ENCODE peak calls at places on chromosome 13, in six cellular contexts. J is mesenchymal stem cell; T is right lobe of liver; L is CD8-positive, alpha-beta T cell; E is HepG2; U is thoracic aorta. Y is an unnamed sample. For H3K4me1, the result is how much of the 10 kb centered on the place peaks cover.

GRCh38 chr13:50403311-50403710 is 388.1 kb downstream of the KCNRG start:
- DNase-seq in J (no peak), L (no peak), E (peak), T (no peak), U (no peak), Y (no peak)

GRCh38 chr13:98334620-98335205 is 157.6 kb upstream of the RNF113B start:
- DNase-seq in T (no peak), J (no peak), E (no peak), U (no peak), L (no peak), Y (no peak)

GRCh38 chr13:106423530-106423929 is 111.9 kb downstream of the EFNB2 start:
- DNase-seq in T (no peak), U (no peak), L (no peak), J (no peak), E (no peak), Y (no peak)

GRCh38 chr13:50344717-50345116 is 329.5 kb downstream of the KCNRG start:
- DNase-seq in J (no peak), L (no peak), E (no peak), U (no peak), T (no peak), Y (no peak)

GRCh38 chr13:29081036-29081435 is 260.9 kb downstream of the MTUS2 start:
- DNase-seq in J (peak), L (no peak), U (no peak), T (no peak), E (no peak), Y (no peak)

GRCh38 chr13:76383671-76384461 is 502.3 kb downstream of the KCTD12 start:
- DNase-seq in L (no peak), E (no peak), J (peak), T (no peak), U (no peak), Y (peak)

GRCh38 chr13:75993823-75994222 is 357.7 kb downstream of the LMO7 start:
- DNase-seq in L (no peak), T (no peak), U (no peak), E (peak), J (no peak), Y (no peak)

GRCh38 chr13:104385409-104385808 is 1319.2 kb upstream of the SLC10A2 start:
- DNase-seq in L (no peak), U (no peak), T (no peak), J (peak), E (no peak), Y (no peak)

GRCh38 chr13:99199541-99200432 is 867 bp upstream of the UBAC2 start:
- DNase-seq in U (no peak), J (peak), T (peak), E (no peak), L (no peak), Y (no peak)

GRCh38 chr13:100344544-100344943 is 244.0 kb downstream of the GGACT start:
- DNase-seq in E (no peak), T (no peak), L (no peak), J (no peak), U (no peak), Y (no peak)

GRCh38 chr13:25584975-25585374 is 213.2 kb downstream of the ATP8A2 start:
- DNase-seq in J (no peak), E (no peak), T (no peak), L (no peak), U (no peak), Y (no peak)

GRCh38 chr13:99495478-99496321 is 5.6 kb upstream of the TM9SF2 start:
- DNase-seq in U (no peak), L (no peak), T (no peak), E (peak), J (peak), Y (no peak)

GRCh38 chr13:97254809-97255208 is 32.7 kb downstream of the MBNL2 start:
- DNase-seq in J (peak), L (no peak), T (no peak), E (no peak), U (no peak), Y (no peak)
- H3K27ac ChIP-seq in J (peak), L (no peak), T (peak), E (peak), U (peak), Y (peak)

GRCh38 chr13:23750383-23751121 is 138.6 kb downstream of the MIPEP start:
- DNase-seq in E (no peak), L (no peak), T (no peak), U (no peak), J (peak), Y (no peak)
- H3K4me1 ChIP-seq in E (under half), L (under half), T (under half), U (under half), J (under half), Y (under half)

DNA sequence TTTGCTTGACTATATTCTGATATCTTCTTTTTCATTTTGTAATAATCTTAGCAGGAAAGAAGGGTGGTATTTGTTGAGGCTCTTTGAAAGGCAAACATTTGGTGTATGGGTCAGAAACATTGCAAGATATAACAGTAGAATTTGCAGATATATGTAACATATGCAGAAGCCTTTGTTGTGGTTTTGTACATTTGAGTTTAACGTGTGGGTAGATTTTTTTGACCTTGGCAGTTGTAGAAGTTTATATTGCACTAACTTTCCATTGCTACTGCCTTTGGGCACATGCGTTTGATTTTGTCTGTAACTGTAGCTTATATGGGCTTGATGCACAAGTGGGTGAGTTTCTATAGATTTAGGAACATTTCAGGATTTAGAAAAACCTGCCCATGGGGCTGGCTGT is 78.5 kb upstream of the SPRY2 start:
- DNase-seq in L (no peak), J (no peak), T (no peak), U (no peak), E (no peak), Y (no peak)
- H3K27ac ChIP-seq in L (no peak), J (no peak), T (no peak), U (no peak), E (no peak), Y (no peak)

GRCh38 chr13:47114030-47114429 is 217.2 kb upstream of the HTR2A start:
- DNase-seq in T (no peak), L (no peak), U (no peak), E (no peak), J (peak), Y (peak)
- H3K4me1 ChIP-seq in T (under half), L (under half), U (under half), E (under half), J (under half), Y (under half)

GRCh38 chr13:72541674-72542073 is 185.8 kb downstream of the MZT1 start:
- DNase-seq in J (no peak), L (no peak), T (no peak), E (no peak), U (no peak), Y (no peak)

GRCh38 chr13:72542241-72542640 is 185.2 kb downstream of the MZT1 start:
- DNase-seq in L (no peak), J (no peak), T (no peak), U (no peak), E (no peak), Y (no peak)

GRCh38 chr13:72537782-72538181 is 189.6 kb downstream of the MZT1 start:
- DNase-seq in L (no peak), E (no peak), J (no peak), T (no peak), U (no peak), Y (no peak)

GRCh38 chr13:72539925-72540324 is 187.5 kb downstream of the MZT1 start:
- DNase-seq in J (no peak), T (no peak), U (no peak), L (no peak), E (no peak), Y (no peak)

DNA sequence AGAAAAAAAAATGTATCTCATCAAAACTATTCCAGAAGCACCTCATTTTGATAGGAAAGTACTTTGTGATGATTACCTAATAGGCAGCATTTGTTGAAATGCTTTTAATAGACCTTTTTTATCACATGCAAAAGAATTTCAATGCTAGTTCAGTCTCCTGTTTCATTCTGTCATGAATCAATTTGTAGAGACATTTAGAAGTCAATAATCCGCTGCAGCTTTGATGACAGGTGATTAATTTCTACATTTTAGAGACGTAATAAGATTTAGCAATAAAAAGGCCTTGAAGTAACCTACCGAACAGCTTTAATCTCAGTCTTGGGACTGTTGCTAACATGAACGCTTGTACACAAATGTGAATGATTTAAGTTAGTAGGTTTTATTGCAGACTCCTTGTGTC is 186.6 kb downstream of the MZT1 start:
- DNase-seq in T (no peak), L (no peak), E (no peak), U (no peak), J (no peak), Y (no peak)
- H3K27ac ChIP-seq in T (no peak), L (no peak), E (no peak), U (no peak), J (no peak), Y (no peak)

GRCh38 chr13:44690376-44690775 is 114.2 kb upstream of the TSC22D1 start:
- DNase-seq in J (no peak), E (no peak), L (no peak), T (no peak), U (no peak), Y (no peak)

GRCh38 chr13:44693156-44693826 is 117.2 kb upstream of the TSC22D1 start:
- DNase-seq in U (no peak), L (no peak), E (no peak), T (no peak), J (no peak), Y (no peak)

GRCh38 chr13:44694842-44695241 is 118.7 kb upstream of the TSC22D1 start:
- DNase-seq in J (no peak), U (no peak), T (no peak), L (no peak), E (no peak), Y (no peak)

GRCh38 chr13:44695520-44695919 is 119.4 kb upstream of the TSC22D1 start:
- DNase-seq in J (no peak), L (no peak), E (no peak), T (no peak), U (no peak), Y (no peak)

GRCh38 chr13:44692173-44692713 is 116.1 kb upstream of the TSC22D1 start:
- DNase-seq in U (no peak), J (peak), E (no peak), L (no peak), T (no peak), Y (no peak)
- H3K4me1 ChIP-seq in U (under half), J (under half), E (under half), L (under half), T (under half), Y (under half)

GRCh38 chr13:110234532-110234931 is 72.4 kb downstream of the COL4A1 start:
- DNase-seq in T (no peak), L (no peak), U (no peak), J (no peak), E (no peak), Y (no peak)

GRCh38 chr13:110232146-110232545 is 74.8 kb downstream of the COL4A1 start:
- DNase-seq in T (no peak), U (no peak), J (no peak), L (no peak), E (no peak), Y (no peak)

GRCh38 chr13:110233181-110233641 is 73.7 kb downstream of the COL4A1 start:
- DNase-seq in J (peak), U (peak), L (no peak), E (no peak), T (no peak), Y (peak)

GRCh38 chr13:110232756-110233155 is 74.2 kb downstream of the COL4A1 start:
- DNase-seq in E (no peak), U (no peak), T (no peak), L (no peak), J (no peak), Y (no peak)

GRCh38 chr13:110233682-110234280 is 73.2 kb downstream of the COL4A1 start:
- DNase-seq in U (no peak), J (peak), L (no peak), T (no peak), E (no peak), Y (no peak)
- H3K27ac ChIP-seq in U (peak), J (no peak), L (no peak), T (peak), E (no peak), Y (peak)

GRCh38 chr13:33263484-33263883 is 22.1 kb downstream of the STARD13 start:
- DNase-seq in L (no peak), E (no peak), T (no peak), U (no peak), J (no peak), Y (no peak)

GRCh38 chr13:33264620-33264978 is 21.0 kb downstream of the STARD13 start:
- DNase-seq in L (no peak), T (no peak), U (no peak), J (no peak), E (no peak), Y (no peak)

GRCh38 chr13:33263976-33264619 is 21.5 kb downstream of the STARD13 start:
- DNase-seq in L (no peak), E (no peak), T (no peak), U (no peak), J (no peak), Y (no peak)

GRCh38 chr13:33265607-33266006 is 19.9 kb downstream of the STARD13 start:
- DNase-seq in U (no peak), T (no peak), L (no peak), E (no peak), J (no peak), Y (no peak)

GRCh38 chr13:33265133-33265532 is 20.4 kb downstream of the STARD13 start:
- DNase-seq in T (no peak), E (no peak), J (no peak), U (no peak), L (no peak), Y (no peak)
- H3K4me1 ChIP-seq in T (half or more), E (half or more), J (under half), U (under half), L (under half), Y (half or more)